ENCODE peak calls at places on chromosomes 12 and 14, in nine cellular contexts. N, W, V, L, E, U, Z, Q and J are unnamed samples.

GRCh38 chr12:53806689-53807088 is 54.9 kb upstream of the CISTR start:
- DNase-seq in N (peak; percentile 76), W (no peak), V (no peak), L (peak; percentile 15), E (no peak), U (no peak), Z (no peak), Q (no peak), J (no peak)

GRCh38 chr12:1170411-1170810 is 179.4 kb downstream of the ERC1 start:
- DNase-seq in N (no peak), W (no peak), V (no peak), L (no peak), E (no peak), U (no peak), Z (no peak), Q (no peak), J (no peak)

GRCh38 chr14:43359317-43359716 is 1147.8 kb downstream of the FSCB start:
- DNase-seq in N (no peak), W (no peak), V (no peak), L (no peak), E (no peak), U (no peak), Z (no peak), Q (no peak), J (no peak)

GRCh38 chr14:91135039-91135438 is 21.2 kb downstream of the DGLUCY start:
- DNase-seq in N (no peak), W (no peak), V (no peak), L (no peak), E (no peak), U (no peak), Z (no peak), Q (no peak), J (no peak)

GRCh38 chr14:50082784-50083466 is 33.4 kb downstream of the VCPKMT start:
- DNase-seq in N (peak; percentile 39), W (peak; percentile 45), V (no peak), L (no peak), E (no peak), U (no peak), Z (peak; percentile 76), Q (no peak), J (no peak)

GRCh38 chr12:51683763-51684357 is 92.8 kb downstream of the SCN8A start:
- DNase-seq in N (peak; percentile 69), W (no peak), V (no peak), L (peak; percentile 74), E (no peak), U (no peak), Z (peak; percentile 76), Q (no peak), J (no peak)

GRCh38 chr14:69268763-69269162 is 8.8 kb downstream of the GALNT16 start:
- DNase-seq in N (peak; percentile 54), W (no peak), V (no peak), L (peak; percentile 37), E (no peak), U (no peak), Z (peak; percentile 76), Q (no peak), J (no peak)

GRCh38 chr12:74820324-74820723 is 282.7 kb downstream of the ATXN7L3B start:
- DNase-seq in N (no peak), W (no peak), V (no peak), L (no peak), E (no peak), U (no peak), Z (no peak), Q (no peak), J (no peak)

GRCh38 chr14:36315159-36315853 is 5.1 kb downstream of the MBIP start:
- DNase-seq in N (no peak), W (no peak), V (no peak), L (no peak), E (no peak), U (no peak), Z (peak; percentile 8), Q (no peak), J (no peak)

GRCh38 chr14:36316131-36316530 is 4.3 kb downstream of the MBIP start:
- DNase-seq in N (no peak), W (no peak), V (no peak), L (no peak), E (no peak), U (no peak), Z (peak; percentile 46), Q (no peak), J (no peak)

GRCh38 chr14:36317650-36318049 is 2.8 kb downstream of the MBIP start:
- DNase-seq in N (no peak), W (no peak), V (no peak), L (no peak), E (no peak), U (no peak), Z (peak; percentile 86), Q (no peak), J (no peak)

GRCh38 chr14:36313206-36313605 is 7.2 kb downstream of the MBIP start:
- DNase-seq in N (no peak), W (no peak), V (no peak), L (no peak), E (no peak), U (no peak), Z (no peak), Q (no peak), J (no peak)

GRCh38 chr14:36313898-36314297 is 6.5 kb downstream of the MBIP start:
- DNase-seq in N (no peak), W (no peak), V (no peak), L (no peak), E (no peak), U (no peak), Z (peak; percentile 29), Q (no peak), J (no peak)
- TF ChIP-seq CTCF in N (no peak), W (no peak), V (no peak), L (no peak), E (no peak), U (peak; percentile 30), Z (peak; percentile 19), Q (no peak), J (no peak)

GRCh38 chr14:96227428-96227827 is 22.8 kb downstream of the BDKRB2 start:
- DNase-seq in N (no peak), W (no peak), V (no peak), L (no peak), E (no peak), U (no peak), Z (no peak), Q (no peak), J (no peak)

GRCh38 chr14:96229315-96229714 is 24.7 kb downstream of the BDKRB2 start:
- DNase-seq in N (no peak), W (no peak), V (no peak), L (no peak), E (no peak), U (no peak), Z (no peak), Q (no peak), J (no peak)

GRCh38 chr14:96224480-96225096 is 19.9 kb downstream of the BDKRB2 start:
- DNase-seq in N (no peak), W (no peak), V (no peak), L (no peak), E (no peak), U (no peak), Z (peak; percentile 77), Q (no peak), J (no peak)

GRCh38 chr14:96221841-96222240 is 17.2 kb downstream of the BDKRB2 start:
- DNase-seq in N (no peak), W (no peak), V (no peak), L (no peak), E (no peak), U (no peak), Z (no peak), Q (no peak), J (no peak)

DNA sequence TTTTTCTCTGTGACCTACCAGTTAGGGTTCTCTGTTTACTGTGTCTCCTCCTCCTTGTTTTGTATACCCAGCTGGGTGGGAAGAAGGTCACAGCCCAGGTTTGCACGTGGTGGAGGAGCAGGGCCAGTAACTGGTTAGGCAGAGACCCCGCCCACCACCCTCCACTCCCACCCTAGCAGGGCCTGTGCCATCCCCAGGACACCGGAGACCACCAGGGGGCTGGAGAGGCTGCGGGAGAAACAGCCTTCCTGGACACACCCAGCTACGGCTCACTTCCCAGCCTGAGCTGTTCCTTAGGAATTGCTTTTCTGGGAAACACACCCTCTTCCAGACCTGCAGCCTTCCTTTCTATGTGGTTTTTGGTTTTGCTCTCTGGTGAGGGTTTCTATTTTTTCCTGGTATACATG is 21.1 kb downstream of the BDKRB2 start:
- DNase-seq in N (no peak), W (no peak), V (peak; percentile 59), L (no peak), E (peak; percentile 39), U (peak; percentile 72), Z (peak; percentile 73), Q (peak; percentile 63), J (peak; percentile 33)
- TF ChIP-seq CTCF in N (peak; percentile 15), W (no peak), V (no peak), L (no peak), E (peak; percentile 39), U (peak; percentile 58), Z (peak; percentile 49), Q (peak; percentile 13), J (no peak)

DNA sequence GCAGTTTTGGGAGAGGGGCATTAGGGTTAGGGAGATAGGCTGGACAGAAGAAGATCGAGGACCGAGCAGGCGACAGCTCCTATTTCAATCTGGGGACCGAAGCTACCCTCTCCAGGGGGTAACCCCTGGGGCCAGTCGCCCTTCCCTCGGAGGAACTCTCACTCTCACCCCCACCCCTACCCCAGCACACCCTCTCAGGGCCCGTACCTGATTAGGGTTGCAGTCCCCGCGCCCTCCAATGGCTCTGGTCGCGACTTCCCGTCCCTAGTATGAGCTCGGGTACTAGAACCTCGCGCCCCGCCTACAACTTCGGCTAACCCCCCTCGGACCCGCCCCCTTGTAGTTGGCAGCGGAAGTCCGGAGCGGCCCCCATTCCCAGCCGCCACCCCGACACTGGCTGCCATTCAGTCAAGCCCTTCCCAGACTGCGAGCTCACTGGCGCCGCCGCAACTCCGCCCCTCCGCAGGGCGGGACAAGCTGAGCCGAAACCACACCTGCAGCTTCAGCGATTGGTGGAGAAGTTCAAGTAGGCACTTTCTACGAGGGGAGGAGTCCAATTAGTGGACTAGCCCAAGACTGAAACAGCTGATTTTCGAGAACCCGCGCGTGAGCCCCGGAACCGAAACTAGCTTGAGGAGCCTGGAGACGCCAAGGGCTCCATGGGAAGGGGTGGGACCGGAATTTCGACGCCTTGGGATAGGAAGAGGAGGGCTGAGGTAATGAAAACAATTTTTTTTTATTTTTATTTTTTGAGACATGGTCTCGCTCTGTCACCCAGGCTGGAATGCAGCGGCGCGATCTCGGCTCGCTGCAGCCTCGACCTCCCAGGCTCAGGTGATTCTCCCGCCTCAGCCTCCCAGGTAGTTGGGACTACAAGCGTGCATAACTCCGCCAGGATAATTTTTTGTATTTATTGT is at the start of gene STAT2:
- DNase-seq in N (peak; percentile 100), W (peak; percentile 98), V (peak; percentile 98), L (peak; percentile 100), E (peak; percentile 98), U (peak; percentile 99), Z (peak; percentile 100), Q (peak; percentile 97), J (peak; percentile 97)
- TF ChIP-seq CTCF in N (no peak), W (no peak), V (no peak), L (no peak), E (no peak), U (no peak), Z (no peak), Q (no peak), J (no peak)

DNA sequence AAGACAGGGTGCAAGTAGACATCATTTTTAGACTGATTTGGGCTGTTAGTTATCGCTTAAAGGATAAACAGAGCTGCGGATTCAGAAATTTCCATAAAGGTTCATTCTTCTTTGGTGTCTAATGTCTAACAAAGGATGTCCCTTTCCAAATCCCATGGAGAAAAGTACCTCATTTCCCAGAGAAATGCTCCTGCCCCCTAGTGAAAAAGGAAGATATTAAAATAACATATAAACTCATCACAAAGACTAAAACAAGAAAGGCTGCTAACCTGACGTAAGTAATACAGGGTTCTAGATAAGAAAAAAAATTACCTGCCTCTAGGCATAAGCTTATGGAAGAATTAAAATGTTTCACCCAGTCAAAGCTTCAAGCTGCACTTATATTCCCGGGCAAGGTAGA is 22.8 kb downstream of the ARMH4 start:
- DNase-seq in N (no peak), W (no peak), V (no peak), L (no peak), E (no peak), U (no peak), Z (no peak), Q (no peak), J (no peak)
- TF ChIP-seq CTCF in N (peak; percentile 8), W (no peak), V (no peak), L (peak; percentile 21), E (peak; percentile 21), U (peak; percentile 12), Z (no peak), Q (no peak), J (no peak)